ENCODE peak calls at places on chromosomes 3 and 15, in nine cellular contexts. One of them, this sample, is unnamed.
A peak's percentile ranks its signal among the peaks of the same experiment; 100 is the strongest.

GRCh38 chr15:71341811-71342550 is 226.7 kb downstream of the THSD4 start:
- DNase-seq in left ventricle myocardium inferior: no peak
- DNase-seq in fibroblast of mammary gland: no peak
- DNase-seq in lower lobe of right lung: no peak
- DNase-seq in GM06990: no peak
- DNase-seq in astrocyte of the cerebellum: no peak
- DNase-seq in H9: no peak
- DNase-seq in psoas muscle: no peak
- DNase-seq in HFF-Myc: no peak
- DNase-seq in this sample: no peak

GRCh38 chr15:52021128-52021671 is 2.2 kb downstream of the MAPK6 start:
- DNase-seq in left ventricle myocardium inferior: no peak
- DNase-seq in fibroblast of mammary gland: peak; percentile 96
- DNase-seq in lower lobe of right lung: no peak
- DNase-seq in GM06990: peak; percentile 61
- DNase-seq in astrocyte of the cerebellum: peak; percentile 77
- DNase-seq in H9: no peak
- DNase-seq in psoas muscle: no peak
- DNase-seq in HFF-Myc: peak; percentile 71
- DNase-seq in this sample: peak; percentile 37

GRCh38 chr3:9111349-9112265 is 137.8 kb downstream of the SRGAP3 start:
- DNase-seq in left ventricle myocardium inferior: peak; percentile 32
- DNase-seq in fibroblast of mammary gland: peak; percentile 55
- DNase-seq in lower lobe of right lung: no peak
- DNase-seq in GM06990: no peak
- DNase-seq in astrocyte of the cerebellum: peak; percentile 57
- DNase-seq in H9: peak; percentile 75
- DNase-seq in psoas muscle: peak; percentile 51
- DNase-seq in HFF-Myc: no peak
- DNase-seq in this sample: no peak

GRCh38 chr3:177157492-177157891 is 39.8 kb downstream of the TBL1XR1 start:
- DNase-seq in left ventricle myocardium inferior: no peak
- DNase-seq in fibroblast of mammary gland: no peak
- DNase-seq in lower lobe of right lung: no peak
- DNase-seq in GM06990: no peak
- DNase-seq in astrocyte of the cerebellum: no peak
- DNase-seq in H9: no peak
- DNase-seq in psoas muscle: no peak
- DNase-seq in HFF-Myc: no peak
- DNase-seq in this sample: no peak

GRCh38 chr3:41318520-41318919 is 119.2 kb downstream of the CTNNB1 start:
- DNase-seq in left ventricle myocardium inferior: no peak
- DNase-seq in fibroblast of mammary gland: peak; percentile 71
- DNase-seq in lower lobe of right lung: no peak
- DNase-seq in GM06990: no peak
- DNase-seq in astrocyte of the cerebellum: no peak
- DNase-seq in H9: no peak
- DNase-seq in psoas muscle: no peak
- DNase-seq in HFF-Myc: no peak
- DNase-seq in this sample: peak; percentile 48

GRCh38 chr15:98647774-98648653 is at the start of gene IGF1R:
- DNase-seq in left ventricle myocardium inferior: peak; percentile 88
- DNase-seq in fibroblast of mammary gland: peak; percentile 82
- DNase-seq in lower lobe of right lung: peak; percentile 91
- DNase-seq in GM06990: peak; percentile 89
- DNase-seq in astrocyte of the cerebellum: peak; percentile 64
- DNase-seq in H9: peak; percentile 86
- DNase-seq in psoas muscle: peak; percentile 88
- DNase-seq in HFF-Myc: no peak
- DNase-seq in this sample: peak; percentile 96

GRCh38 chr3:149563114-149563513 is 88.6 kb downstream of the TM4SF4 start:
- DNase-seq in left ventricle myocardium inferior: no peak
- DNase-seq in fibroblast of mammary gland: no peak
- DNase-seq in lower lobe of right lung: no peak
- DNase-seq in GM06990: no peak
- DNase-seq in astrocyte of the cerebellum: no peak
- DNase-seq in H9: no peak
- DNase-seq in psoas muscle: no peak
- DNase-seq in HFF-Myc: no peak
- DNase-seq in this sample: no peak

GRCh38 chr3:105747056-105747455 is 121.8 kb downstream of the CBLB start:
- DNase-seq in left ventricle myocardium inferior: no peak
- DNase-seq in fibroblast of mammary gland: peak; percentile 92
- DNase-seq in lower lobe of right lung: no peak
- DNase-seq in GM06990: no peak
- DNase-seq in astrocyte of the cerebellum: peak; percentile 49
- DNase-seq in H9: no peak
- DNase-seq in psoas muscle: no peak
- DNase-seq in HFF-Myc: no peak
- DNase-seq in this sample: no peak

GRCh38 chr15:88908697-88909621 is 4.2 kb downstream of the MFGE8 start:
- DNase-seq in left ventricle myocardium inferior: no peak
- DNase-seq in fibroblast of mammary gland: peak; percentile 87
- DNase-seq in lower lobe of right lung: no peak
- DNase-seq in GM06990: no peak
- DNase-seq in astrocyte of the cerebellum: no peak
- DNase-seq in H9: no peak
- DNase-seq in psoas muscle: no peak
- DNase-seq in HFF-Myc: no peak
- DNase-seq in this sample: no peak

GRCh38 chr15:59532770-59533379 is 78.7 kb upstream of the GCNT3 start:
- DNase-seq in left ventricle myocardium inferior: no peak
- DNase-seq in fibroblast of mammary gland: peak; percentile 46
- DNase-seq in lower lobe of right lung: no peak
- DNase-seq in GM06990: no peak
- DNase-seq in astrocyte of the cerebellum: peak; percentile 11
- DNase-seq in H9: no peak
- DNase-seq in psoas muscle: no peak
- DNase-seq in HFF-Myc: no peak
- DNase-seq in this sample: peak; percentile 67

GRCh38 chr3:127690823-127691452 is 18.2 kb downstream of the ABTB1 start:
- DNase-seq in left ventricle myocardium inferior: peak; percentile 27
- DNase-seq in fibroblast of mammary gland: peak; percentile 64
- DNase-seq in lower lobe of right lung: peak; percentile 62
- DNase-seq in GM06990: no peak
- DNase-seq in astrocyte of the cerebellum: no peak
- DNase-seq in H9: peak; percentile 89
- DNase-seq in psoas muscle: peak; percentile 38
- DNase-seq in HFF-Myc: no peak
- DNase-seq in this sample: peak; percentile 81

GRCh38 chr3:173553635-173554280 is 156.2 kb downstream of the NLGN1 start:
- DNase-seq in left ventricle myocardium inferior: no peak
- DNase-seq in fibroblast of mammary gland: peak; percentile 62
- DNase-seq in lower lobe of right lung: no peak
- DNase-seq in GM06990: no peak
- DNase-seq in astrocyte of the cerebellum: peak; percentile 38
- DNase-seq in H9: no peak
- DNase-seq in psoas muscle: no peak
- DNase-seq in HFF-Myc: peak; percentile 25
- DNase-seq in this sample: peak; percentile 31

GRCh38 chr3:179416681-179417080 is 34.6 kb downstream of the GNB4 start:
- DNase-seq in left ventricle myocardium inferior: no peak
- DNase-seq in fibroblast of mammary gland: peak; percentile 9
- DNase-seq in lower lobe of right lung: no peak
- DNase-seq in GM06990: no peak
- DNase-seq in astrocyte of the cerebellum: no peak
- DNase-seq in H9: no peak
- DNase-seq in psoas muscle: no peak
- DNase-seq in HFF-Myc: no peak
- DNase-seq in this sample: no peak

GRCh38 chr15:84600331-84600686 is 500 bp upstream of the ZSCAN2 start:
- DNase-seq in left ventricle myocardium inferior: peak; percentile 88
- DNase-seq in fibroblast of mammary gland: peak; percentile 85
- DNase-seq in lower lobe of right lung: peak; percentile 93
- DNase-seq in GM06990: no peak
- DNase-seq in astrocyte of the cerebellum: peak; percentile 48
- DNase-seq in H9: peak; percentile 83
- DNase-seq in psoas muscle: peak; percentile 87
- DNase-seq in HFF-Myc: peak; percentile 71
- DNase-seq in this sample: peak; percentile 90

GRCh38 chr15:30997270-30997669 is 5.8 kb upstream of the MTMR10 start:
- DNase-seq in left ventricle myocardium inferior: no peak
- DNase-seq in fibroblast of mammary gland: peak; percentile 5
- DNase-seq in lower lobe of right lung: no peak
- DNase-seq in GM06990: no peak
- DNase-seq in astrocyte of the cerebellum: no peak
- DNase-seq in H9: no peak
- DNase-seq in psoas muscle: no peak
- DNase-seq in HFF-Myc: no peak
- DNase-seq in this sample: no peak

GRCh38 chr3:177689077-177689476 is 491.8 kb upstream of the TBL1XR1 start:
- DNase-seq in left ventricle myocardium inferior: no peak
- DNase-seq in fibroblast of mammary gland: no peak
- DNase-seq in lower lobe of right lung: no peak
- DNase-seq in GM06990: no peak
- DNase-seq in astrocyte of the cerebellum: no peak
- DNase-seq in H9: no peak
- DNase-seq in psoas muscle: no peak
- DNase-seq in HFF-Myc: no peak
- DNase-seq in this sample: no peak

GRCh38 chr3:72957303-72957702 is 39.3 kb upstream of the PPP4R2 start:
- DNase-seq in left ventricle myocardium inferior: peak; percentile 31
- DNase-seq in fibroblast of mammary gland: no peak
- DNase-seq in lower lobe of right lung: no peak
- DNase-seq in GM06990: no peak
- DNase-seq in astrocyte of the cerebellum: no peak
- DNase-seq in H9: no peak
- DNase-seq in psoas muscle: no peak
- DNase-seq in HFF-Myc: no peak
- DNase-seq in this sample: peak; percentile 28

GRCh38 chr15:90343391-90343790 is 8.7 kb upstream of the ZNF774 start:
- DNase-seq in left ventricle myocardium inferior: no peak
- DNase-seq in fibroblast of mammary gland: peak; percentile 71
- DNase-seq in lower lobe of right lung: no peak
- DNase-seq in GM06990: no peak
- DNase-seq in astrocyte of the cerebellum: no peak
- DNase-seq in H9: no peak
- DNase-seq in psoas muscle: no peak
- DNase-seq in HFF-Myc: no peak
- DNase-seq in this sample: no peak

DNA sequence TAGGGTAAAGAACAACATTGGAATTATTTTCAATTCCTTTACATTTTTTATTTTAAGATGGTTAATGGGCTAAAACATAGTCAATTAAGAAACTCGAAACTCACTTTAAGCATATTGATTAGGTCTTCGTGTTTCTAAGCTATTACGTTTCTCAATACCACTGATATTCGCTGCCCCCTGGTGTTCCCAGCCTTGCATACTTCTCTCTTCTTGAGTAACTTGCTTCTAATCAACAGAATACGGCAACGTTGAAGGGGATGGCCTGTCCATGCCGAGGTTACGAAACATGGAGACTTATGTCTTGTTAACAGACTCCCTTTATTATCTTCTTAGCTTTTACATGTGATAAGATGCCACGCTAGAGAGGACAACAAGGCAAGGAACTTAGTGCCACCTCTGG is 43.6 kb downstream of the ROBO1 start:
- DNase-seq in left ventricle myocardium inferior: no peak
- DNase-seq in fibroblast of mammary gland: no peak
- DNase-seq in lower lobe of right lung: no peak
- DNase-seq in GM06990: no peak
- DNase-seq in astrocyte of the cerebellum: no peak
- DNase-seq in H9: peak; percentile 46
- DNase-seq in psoas muscle: no peak
- DNase-seq in HFF-Myc: no peak
- DNase-seq in this sample: no peak
- TF ChIP-seq CTCF in left ventricle myocardium inferior: no peak
- TF ChIP-seq CTCF in fibroblast of mammary gland: no peak
- TF ChIP-seq CTCF in lower lobe of right lung: no peak
- TF ChIP-seq CTCF in GM06990: no peak
- TF ChIP-seq CTCF in astrocyte of the cerebellum: no peak
- TF ChIP-seq CTCF in H9: peak; percentile 58
- TF ChIP-seq CTCF in psoas muscle: no peak
- TF ChIP-seq CTCF in HFF-Myc: peak; percentile 4
- TF ChIP-seq CTCF in this sample: no peak

DNA sequence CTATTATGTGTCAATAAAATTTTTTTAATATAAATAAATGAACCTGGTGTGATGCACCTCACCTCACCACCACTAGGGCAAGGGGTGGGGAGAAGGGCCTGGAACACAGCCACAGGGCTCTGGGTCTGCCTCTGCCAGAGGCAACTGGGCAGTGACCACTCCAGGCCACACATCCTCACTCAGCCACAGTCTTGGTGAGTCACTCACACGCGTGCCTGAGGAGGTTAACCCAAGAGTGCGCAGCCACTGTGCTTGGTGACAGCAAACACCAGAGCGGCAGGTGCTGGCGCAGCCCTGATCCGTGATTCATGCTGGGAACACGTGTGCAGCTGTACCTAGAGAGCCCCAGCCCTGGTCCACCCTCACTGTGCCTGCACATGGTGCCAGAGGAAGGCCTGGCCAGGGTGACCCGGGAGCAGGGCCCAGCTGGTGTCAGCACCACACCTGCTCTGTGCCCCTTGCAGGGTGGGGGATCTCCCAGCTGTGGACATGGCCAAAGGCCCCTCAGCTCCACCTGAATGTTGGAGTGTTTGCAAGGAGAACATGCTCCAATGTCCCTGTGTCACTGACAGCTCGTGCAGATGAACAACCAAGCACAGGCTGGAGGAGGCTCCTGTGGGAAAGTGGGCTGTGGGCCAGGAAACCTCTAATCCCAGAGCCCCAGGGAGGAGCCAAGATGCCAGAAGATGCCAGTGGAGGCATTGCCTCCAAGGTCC is 2.1 kb downstream of the SLC41A3 start:
- DNase-seq in left ventricle myocardium inferior: no peak
- DNase-seq in fibroblast of mammary gland: peak; percentile 69
- DNase-seq in lower lobe of right lung: no peak
- DNase-seq in GM06990: peak; percentile 22
- DNase-seq in astrocyte of the cerebellum: no peak
- DNase-seq in H9: no peak
- DNase-seq in psoas muscle: peak; percentile 86
- DNase-seq in HFF-Myc: no peak
- DNase-seq in this sample: peak; percentile 89
- TF ChIP-seq CTCF in left ventricle myocardium inferior: peak; percentile 38
- TF ChIP-seq CTCF in fibroblast of mammary gland: peak; percentile 42
- TF ChIP-seq CTCF in lower lobe of right lung: peak; percentile 32
- TF ChIP-seq CTCF in GM06990: peak; percentile 23
- TF ChIP-seq CTCF in astrocyte of the cerebellum: peak; percentile 47
- TF ChIP-seq CTCF in H9: peak; percentile 55
- TF ChIP-seq CTCF in psoas muscle: peak; percentile 63
- TF ChIP-seq CTCF in HFF-Myc: peak; percentile 24
- TF ChIP-seq CTCF in this sample: peak; percentile 90

GRCh38 chr15:44427756-44428724 is 611 bp downstream of the CTDSPL2 start:
- DNase-seq in left ventricle myocardium inferior: no peak
- DNase-seq in fibroblast of mammary gland: peak; percentile 55
- DNase-seq in lower lobe of right lung: no peak
- DNase-seq in GM06990: no peak
- DNase-seq in astrocyte of the cerebellum: peak; percentile 18
- DNase-seq in H9: no peak
- DNase-seq in psoas muscle: no peak
- DNase-seq in HFF-Myc: no peak
- DNase-seq in this sample: peak; percentile 41

GRCh38 chr15:44426975-44427755 is at the start of gene CTDSPL2:
- DNase-seq in left ventricle myocardium inferior: peak; percentile 98
- DNase-seq in fibroblast of mammary gland: peak; percentile 99
- DNase-seq in lower lobe of right lung: peak; percentile 98
- DNase-seq in GM06990: peak; percentile 94
- DNase-seq in astrocyte of the cerebellum: peak; percentile 99
- DNase-seq in H9: peak; percentile 99
- DNase-seq in psoas muscle: peak; percentile 98
- DNase-seq in HFF-Myc: peak; percentile 96
- DNase-seq in this sample: peak; percentile 94
- TF ChIP-seq CTCF in left ventricle myocardium inferior: peak; percentile 57
- TF ChIP-seq CTCF in fibroblast of mammary gland: peak; percentile 0
- TF ChIP-seq CTCF in lower lobe of right lung: peak; percentile 53
- TF ChIP-seq CTCF in GM06990: peak; percentile 38
- TF ChIP-seq CTCF in astrocyte of the cerebellum: peak; percentile 53
- TF ChIP-seq CTCF in H9: peak; percentile 23
- TF ChIP-seq CTCF in psoas muscle: peak; percentile 23
- TF ChIP-seq CTCF in HFF-Myc: peak; percentile 34
- TF ChIP-seq CTCF in this sample: no peak

GRCh38 chr15:68552773-68553172 is 26.0 kb upstream of the CORO2B start:
- DNase-seq in left ventricle myocardium inferior: no peak
- DNase-seq in fibroblast of mammary gland: no peak
- DNase-seq in lower lobe of right lung: no peak
- DNase-seq in GM06990: no peak
- DNase-seq in astrocyte of the cerebellum: no peak
- DNase-seq in H9: no peak
- DNase-seq in psoas muscle: no peak
- DNase-seq in HFF-Myc: no peak
- DNase-seq in this sample: no peak
- TF ChIP-seq CTCF in left ventricle myocardium inferior: no peak
- TF ChIP-seq CTCF in fibroblast of mammary gland: no peak
- TF ChIP-seq CTCF in lower lobe of right lung: no peak
- TF ChIP-seq CTCF in GM06990: no peak
- TF ChIP-seq CTCF in astrocyte of the cerebellum: no peak
- TF ChIP-seq CTCF in H9: no peak
- TF ChIP-seq CTCF in psoas muscle: no peak
- TF ChIP-seq CTCF in HFF-Myc: no peak
- TF ChIP-seq CTCF in this sample: no peak